ENCODE peak calls at places on chromosomes 4 and X, in seven cellular contexts. One of them, this sample, is unnamed.

GRCh38 chrX:66162331-66162822 is 1.7 kb upstream of the HEPH start:
- DNase-seq in right atrium auricular region: no peak
- DNase-seq in breast epithelium: no peak
- DNase-seq in pancreas: no peak
- DNase-seq in IMR-90: no peak
- DNase-seq in cardiac muscle cell: no peak
- DNase-seq in adrenal gland: no peak
- DNase-seq in this sample: no peak

GRCh38 chr4:183960021-183960420 is 54.9 kb downstream of the STOX2 start:
- DNase-seq in right atrium auricular region: peak; percentile 81
- DNase-seq in breast epithelium: no peak
- DNase-seq in pancreas: peak; percentile 79
- DNase-seq in IMR-90: peak; percentile 72
- DNase-seq in cardiac muscle cell: peak; percentile 84
- DNase-seq in adrenal gland: peak; percentile 75
- DNase-seq in this sample: peak; percentile 84

GRCh38 chr4:139460565-139460964 is 6.6 kb downstream of the RAB33B start:
- DNase-seq in right atrium auricular region: no peak
- DNase-seq in breast epithelium: no peak
- DNase-seq in pancreas: no peak
- DNase-seq in IMR-90: no peak
- DNase-seq in cardiac muscle cell: no peak
- DNase-seq in adrenal gland: no peak
- DNase-seq in this sample: no peak

GRCh38 chrX:3442685-3443084 is 96.2 kb upstream of the MXRA5 start:
- DNase-seq in right atrium auricular region: no peak
- DNase-seq in breast epithelium: no peak
- DNase-seq in pancreas: no peak
- DNase-seq in IMR-90: no peak
- DNase-seq in cardiac muscle cell: no peak
- DNase-seq in adrenal gland: no peak
- DNase-seq in this sample: no peak

GRCh38 chr4:185713272-185713671 is 98.7 kb downstream of the SORBS2 start:
- DNase-seq in right atrium auricular region: no peak
- DNase-seq in breast epithelium: no peak
- DNase-seq in pancreas: no peak
- DNase-seq in IMR-90: no peak
- DNase-seq in cardiac muscle cell: peak; percentile 75
- DNase-seq in adrenal gland: no peak
- DNase-seq in this sample: no peak

GRCh38 chr4:73978886-73979285 is 2.9 kb downstream of the PF4 start:
- DNase-seq in right atrium auricular region: no peak
- DNase-seq in breast epithelium: no peak
- DNase-seq in pancreas: no peak
- DNase-seq in IMR-90: peak; percentile 93
- DNase-seq in cardiac muscle cell: peak; percentile 87
- DNase-seq in adrenal gland: no peak
- DNase-seq in this sample: no peak

GRCh38 chr4:168832746-168833575 is 177.1 kb downstream of the CBR4 start:
- DNase-seq in right atrium auricular region: no peak
- DNase-seq in breast epithelium: peak; percentile 55
- DNase-seq in pancreas: peak; percentile 34
- DNase-seq in IMR-90: no peak
- DNase-seq in cardiac muscle cell: no peak
- DNase-seq in adrenal gland: peak; percentile 45
- DNase-seq in this sample: no peak

GRCh38 chrX:78383594-78383993 is 56.2 kb upstream of the CYSLTR1 start:
- DNase-seq in right atrium auricular region: no peak
- DNase-seq in breast epithelium: no peak
- DNase-seq in pancreas: no peak
- DNase-seq in IMR-90: no peak
- DNase-seq in cardiac muscle cell: no peak
- DNase-seq in adrenal gland: no peak
- DNase-seq in this sample: no peak

GRCh38 chrX:124994404-124994803 is 325.3 kb upstream of the TEX13C start:
- DNase-seq in right atrium auricular region: no peak
- DNase-seq in breast epithelium: no peak
- DNase-seq in pancreas: no peak
- DNase-seq in IMR-90: no peak
- DNase-seq in cardiac muscle cell: no peak
- DNase-seq in adrenal gland: no peak
- DNase-seq in this sample: no peak

GRCh38 chr4:98470831-98471230 is 187.6 kb downstream of the TSPAN5 start:
- DNase-seq in right atrium auricular region: no peak
- DNase-seq in breast epithelium: no peak
- DNase-seq in pancreas: no peak
- DNase-seq in IMR-90: no peak
- DNase-seq in cardiac muscle cell: peak; percentile 89
- DNase-seq in adrenal gland: no peak
- DNase-seq in this sample: no peak

GRCh38 chr4:80619070-80619674 is 283.6 kb downstream of the CFAP299 start:
- DNase-seq in right atrium auricular region: no peak
- DNase-seq in breast epithelium: no peak
- DNase-seq in pancreas: no peak
- DNase-seq in IMR-90: no peak
- DNase-seq in cardiac muscle cell: peak; percentile 23
- DNase-seq in adrenal gland: no peak
- DNase-seq in this sample: no peak

GRCh38 chr4:13484749-13485345 is 707 bp upstream of the RAB28 start:
- DNase-seq in right atrium auricular region: no peak
- DNase-seq in breast epithelium: no peak
- DNase-seq in pancreas: no peak
- DNase-seq in IMR-90: peak; percentile 58
- DNase-seq in cardiac muscle cell: peak; percentile 56
- DNase-seq in adrenal gland: no peak
- DNase-seq in this sample: no peak

DNA sequence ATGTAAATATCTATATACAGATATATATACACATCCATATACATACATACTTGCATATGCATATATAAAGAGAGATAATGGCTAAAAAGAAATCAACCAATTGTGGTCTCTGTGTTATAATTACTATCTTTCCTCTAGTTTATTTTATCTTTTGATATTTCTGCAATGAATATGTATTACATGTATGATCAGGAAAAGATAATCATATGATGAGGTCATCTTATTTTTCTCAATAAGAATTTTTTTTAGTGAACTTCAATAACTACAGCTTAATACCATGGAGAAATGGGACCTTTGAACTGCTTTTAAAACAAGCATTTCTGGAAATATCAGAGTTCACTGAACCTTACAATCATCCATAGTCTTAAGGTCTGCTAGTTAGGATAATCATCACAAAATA is 158.0 kb downstream of the HNRNPD start:
- DNase-seq in right atrium auricular region: no peak
- DNase-seq in breast epithelium: no peak
- DNase-seq in pancreas: no peak
- DNase-seq in IMR-90: no peak
- DNase-seq in cardiac muscle cell: no peak
- DNase-seq in adrenal gland: no peak
- DNase-seq in this sample: no peak
- H3K4me3 ChIP-seq in right atrium auricular region: no peak overlapping the region
- H3K4me3 ChIP-seq in breast epithelium: no peak overlapping the region
- H3K4me3 ChIP-seq in pancreas: no peak overlapping the region
- H3K4me3 ChIP-seq in IMR-90: no peak overlapping the region
- H3K4me3 ChIP-seq in cardiac muscle cell: no peak overlapping the region
- H3K4me3 ChIP-seq in adrenal gland: no peak overlapping the region
- H3K4me3 ChIP-seq in this sample: no peak overlapping the region

GRCh38 chr4:4810365-4810764 is 49.1 kb upstream of the MSX1 start:
- DNase-seq in right atrium auricular region: no peak
- DNase-seq in breast epithelium: no peak
- DNase-seq in pancreas: no peak
- DNase-seq in IMR-90: no peak
- DNase-seq in cardiac muscle cell: no peak
- DNase-seq in adrenal gland: no peak
- DNase-seq in this sample: no peak
- H3K27me3 ChIP-seq in right atrium auricular region: no peaks in the 10 kb centered on the region
- H3K27me3 ChIP-seq in breast epithelium: no peaks in the 10 kb centered on the region
- H3K27me3 ChIP-seq in pancreas: no peaks in the 10 kb centered on the region
- H3K27me3 ChIP-seq in IMR-90: peaks cover 8% of the 10 kb centered on the region
- H3K27me3 ChIP-seq in cardiac muscle cell: no peaks in the 10 kb centered on the region
- H3K27me3 ChIP-seq in adrenal gland: no peaks in the 10 kb centered on the region
- H3K27me3 ChIP-seq in this sample: peaks cover 9% of the 10 kb centered on the region

GRCh38 chr4:41178372-41179085 is 35.8 kb downstream of the APBB2 start:
- DNase-seq in right atrium auricular region: no peak
- DNase-seq in breast epithelium: no peak
- DNase-seq in pancreas: no peak
- DNase-seq in IMR-90: peak; percentile 93
- DNase-seq in cardiac muscle cell: peak; percentile 95
- DNase-seq in adrenal gland: no peak
- DNase-seq in this sample: no peak
- H3K4me1 ChIP-seq in right atrium auricular region: peaks cover 45% of the 10 kb centered on the region
- H3K4me1 ChIP-seq in breast epithelium: peaks cover 5% of the 10 kb centered on the region
- H3K4me1 ChIP-seq in pancreas: peaks cover 23% of the 10 kb centered on the region
- H3K4me1 ChIP-seq in IMR-90: peaks cover 10% of the 10 kb centered on the region
- H3K4me1 ChIP-seq in cardiac muscle cell: no peaks in the 10 kb centered on the region
- H3K4me1 ChIP-seq in adrenal gland: peaks cover 44% of the 10 kb centered on the region
- H3K4me1 ChIP-seq in this sample: no peaks in the 10 kb centered on the region

GRCh38 chr4:41257901-41258300 is 1.2 kb downstream of the UCHL1 start:
- DNase-seq in right atrium auricular region: no peak
- DNase-seq in breast epithelium: no peak
- DNase-seq in pancreas: no peak
- DNase-seq in IMR-90: no peak
- DNase-seq in cardiac muscle cell: no peak
- DNase-seq in adrenal gland: no peak
- DNase-seq in this sample: peak; percentile 33

GRCh38 chr4:41256131-41256739 is 493 bp upstream of the UCHL1 start:
- DNase-seq in right atrium auricular region: no peak
- DNase-seq in breast epithelium: no peak
- DNase-seq in pancreas: no peak
- DNase-seq in IMR-90: peak; percentile 74
- DNase-seq in cardiac muscle cell: peak; percentile 64
- DNase-seq in adrenal gland: no peak
- DNase-seq in this sample: peak; percentile 50

GRCh38 chr4:41258783-41259182 is 2.1 kb downstream of the UCHL1 start:
- DNase-seq in right atrium auricular region: peak; percentile 61
- DNase-seq in breast epithelium: no peak
- DNase-seq in pancreas: no peak
- DNase-seq in IMR-90: peak; percentile 86
- DNase-seq in cardiac muscle cell: peak; percentile 75
- DNase-seq in adrenal gland: peak; percentile 36
- DNase-seq in this sample: peak; percentile 75

GRCh38 chr4:41257257-41257900 is 651 bp downstream of the UCHL1 start:
- DNase-seq in right atrium auricular region: no peak
- DNase-seq in breast epithelium: no peak
- DNase-seq in pancreas: peak; percentile 56
- DNase-seq in IMR-90: peak; percentile 52
- DNase-seq in cardiac muscle cell: peak; percentile 59
- DNase-seq in adrenal gland: peak; percentile 55
- DNase-seq in this sample: peak; percentile 85

DNA sequence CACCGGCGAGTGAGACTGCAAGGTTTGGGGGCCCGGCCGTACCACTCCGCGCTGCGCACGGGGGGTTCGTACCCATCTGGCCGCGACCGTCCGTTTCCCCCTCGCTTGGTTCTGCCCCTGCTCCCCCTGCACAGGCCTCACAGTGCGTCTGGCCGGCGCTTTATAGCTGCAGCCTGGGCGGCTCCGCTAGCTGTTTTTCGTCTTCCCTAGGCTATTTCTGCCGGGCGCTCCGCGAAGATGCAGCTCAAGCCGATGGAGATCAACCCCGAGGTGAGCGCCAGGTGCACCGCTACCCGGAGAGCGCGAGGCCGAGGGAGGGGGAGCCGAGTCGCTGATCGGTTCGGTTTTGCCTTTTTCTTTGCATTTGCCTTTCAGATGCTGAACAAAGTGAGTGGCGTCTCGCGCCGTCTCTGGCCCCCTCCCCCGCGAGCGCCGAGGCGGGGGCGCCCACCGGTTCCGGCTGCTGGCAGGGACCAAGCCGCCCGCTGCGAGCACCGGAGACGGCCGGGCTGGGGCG is at the start of gene UCHL1:
- DNase-seq in right atrium auricular region: no peak
- DNase-seq in breast epithelium: no peak
- DNase-seq in pancreas: peak; percentile 25
- DNase-seq in IMR-90: peak; percentile 94
- DNase-seq in cardiac muscle cell: peak; percentile 93
- DNase-seq in adrenal gland: peak; percentile 49
- DNase-seq in this sample: peak; percentile 97
- H3K4me3 ChIP-seq in right atrium auricular region: peak within 1 kb of the TSS; percentile 41
- H3K4me3 ChIP-seq in breast epithelium: peak within 1 kb of the TSS; percentile 61
- H3K4me3 ChIP-seq in pancreas: peak within 1 kb of the TSS; percentile 24
- H3K4me3 ChIP-seq in IMR-90: peak within 1 kb of the TSS; percentile 94
- H3K4me3 ChIP-seq in cardiac muscle cell: peak within 1 kb of the TSS; percentile 48
- H3K4me3 ChIP-seq in adrenal gland: peak within 1 kb of the TSS; percentile 69
- H3K4me3 ChIP-seq in this sample: peak within 1 kb of the TSS; percentile 93

DNA sequence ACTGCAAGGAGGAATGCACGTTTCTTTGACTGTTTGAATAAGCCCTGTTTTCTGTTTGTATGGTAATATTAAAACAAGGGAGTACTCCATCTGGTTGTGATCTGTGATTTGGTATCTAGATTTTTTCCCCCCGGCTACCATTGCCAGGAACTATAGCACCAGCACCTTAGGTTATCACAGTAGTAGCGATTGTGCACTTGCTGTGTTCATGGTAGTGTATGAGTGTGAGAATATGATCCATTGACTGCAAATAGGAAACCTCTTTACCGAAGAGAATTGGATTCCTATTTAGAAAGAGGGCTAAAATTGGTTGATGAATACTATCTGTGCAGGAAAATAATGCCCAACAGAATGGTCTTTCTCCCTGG is 69.9 kb downstream of the LARP7 start:
- DNase-seq in right atrium auricular region: no peak
- DNase-seq in breast epithelium: no peak
- DNase-seq in pancreas: no peak
- DNase-seq in IMR-90: no peak
- DNase-seq in cardiac muscle cell: no peak
- DNase-seq in adrenal gland: no peak
- DNase-seq in this sample: no peak
- H3K27me3 ChIP-seq in right atrium auricular region: no peaks in the 10 kb centered on the region
- H3K27me3 ChIP-seq in breast epithelium: peaks cover 14% of the 10 kb centered on the region
- H3K27me3 ChIP-seq in pancreas: no peaks in the 10 kb centered on the region
- H3K27me3 ChIP-seq in IMR-90: peaks cover 23% of the 10 kb centered on the region
- H3K27me3 ChIP-seq in cardiac muscle cell: peaks cover 4% of the 10 kb centered on the region
- H3K27me3 ChIP-seq in adrenal gland: no peaks in the 10 kb centered on the region
- H3K27me3 ChIP-seq in this sample: peaks cover 26% of the 10 kb centered on the region

DNA sequence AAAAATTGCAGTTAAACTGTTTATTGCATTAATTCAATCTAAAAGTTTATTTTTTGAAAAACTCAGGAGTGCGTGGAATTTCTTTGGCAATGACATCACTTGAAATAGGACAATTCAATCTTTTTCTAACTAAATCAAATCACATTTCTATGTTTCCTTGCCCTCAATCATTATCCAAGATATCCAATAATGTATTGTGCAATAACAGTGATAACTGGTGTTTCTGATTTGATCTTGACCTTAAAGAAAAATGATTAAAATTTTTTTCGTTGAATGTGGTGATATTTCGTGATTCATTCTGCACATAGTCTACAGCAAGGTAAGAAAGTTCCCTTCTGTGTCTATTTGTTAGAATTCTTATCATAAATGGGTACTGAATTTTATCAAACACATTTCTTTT is 163.2 kb downstream of the SPCS3 start:
- DNase-seq in right atrium auricular region: no peak
- DNase-seq in breast epithelium: no peak
- DNase-seq in pancreas: no peak
- DNase-seq in IMR-90: no peak
- DNase-seq in cardiac muscle cell: no peak
- DNase-seq in adrenal gland: no peak
- DNase-seq in this sample: no peak
- H3K4me1 ChIP-seq in right atrium auricular region: no peaks in the 10 kb centered on the region
- H3K4me1 ChIP-seq in breast epithelium: no peaks in the 10 kb centered on the region
- H3K4me1 ChIP-seq in pancreas: no peaks in the 10 kb centered on the region
- H3K4me1 ChIP-seq in IMR-90: no peaks in the 10 kb centered on the region
- H3K4me1 ChIP-seq in cardiac muscle cell: no peaks in the 10 kb centered on the region
- H3K4me1 ChIP-seq in adrenal gland: no peaks in the 10 kb centered on the region
- H3K4me1 ChIP-seq in this sample: no peaks in the 10 kb centered on the region

This sample was measured in A673.